ENCODE peak calls at places on chromosome 16, in eight cellular contexts. I is transverse colon, O is A549, X is ovary, V is sigmoid colon, U is upper lobe of left lung, Z is K562, Y is tibial nerve. T is an unnamed sample.

GRCh38 chr16:49019081-49019633 is 262.5 kb downstream of the CBLN1 start:
- DNase-seq in I (no peak), O (no peak), X (no peak), V (no peak), U (no peak), Z (no peak), Y (no peak), T (no peak)

GRCh38 chr16:72637306-72637705 is 410.6 kb downstream of the ZFHX3 start:
- DNase-seq in I (no peak), O (no peak), X (no peak), V (no peak), U (no peak), Z (no peak), Y (no peak), T (no peak)

GRCh38 chr16:29925173-29925804 is 737 bp downstream of the KCTD13 start:
- DNase-seq in I (no peak), O (no peak), X (no peak), V (no peak), U (no peak), Z (no peak), Y (no peak), T (no peak)

GRCh38 chr16:86534779-86535605 is 20.0 kb downstream of the MTHFSD start:
- DNase-seq in I (no peak), O (no peak), X (no peak), V (peak; percentile 63), U (no peak), Z (no peak), Y (no peak), T (no peak)

GRCh38 chr16:65229191-65229662 is 107.4 kb upstream of the CDH11 start:
- DNase-seq in I (no peak), O (no peak), X (no peak), V (no peak), U (no peak), Z (no peak), Y (no peak), T (no peak)

GRCh38 chr16:49855280-49855821 is 561 bp downstream of the ZNF423 start:
- DNase-seq in I (peak; percentile 93), O (peak; percentile 31), X (peak; percentile 92), V (peak; percentile 94), U (peak; percentile 95), Z (peak; percentile 64), Y (peak; percentile 70), T (peak; percentile 88)

GRCh38 chr16:25771812-25772568 is 80.2 kb downstream of the HS3ST4 start:
- DNase-seq in I (no peak), O (no peak), X (no peak), V (no peak), U (no peak), Z (peak; percentile 77), Y (no peak), T (no peak)

GRCh38 chr16:6689643-6690042 is 643.0 kb upstream of the RBFOX1 start:
- DNase-seq in I (no peak), O (no peak), X (no peak), V (no peak), U (no peak), Z (no peak), Y (no peak), T (no peak)

GRCh38 chr16:56610017-56610608 is 1.7 kb downstream of the MT2A start:
- DNase-seq in I (peak; percentile 52), O (peak; percentile 21), X (no peak), V (peak; percentile 83), U (no peak), Z (no peak), Y (no peak), T (peak; percentile 47)

GRCh38 chr16:2471653-2472487 is 773 bp downstream of the NTN3 start:
- DNase-seq in I (no peak), O (no peak), X (no peak), V (no peak), U (peak; percentile 73), Z (no peak), Y (no peak), T (no peak)

GRCh38 chr16:12584488-12585233 is 219.0 kb downstream of the CPPED1 start:
- DNase-seq in I (no peak), O (no peak), X (no peak), V (no peak), U (no peak), Z (no peak), Y (no peak), T (no peak)

GRCh38 chr16:81624718-81625543 is 154.2 kb upstream of the PLCG2 start:
- DNase-seq in I (no peak), O (no peak), X (no peak), V (no peak), U (peak; percentile 18), Z (peak; percentile 87), Y (no peak), T (no peak)
- H3K27ac ChIP-seq in I (peak overlapping the region; percentile 0), O (peak overlapping the region; percentile 81), X (no peak overlapping the region), V (peak overlapping the region; percentile 49), U (peak overlapping the region; percentile 41), Z (peak overlapping the region; percentile 88), Y (no peak overlapping the region), T (no peak overlapping the region)

GRCh38 chr16:53372942-53373871 is 61.1 kb upstream of the RBL2 start:
- DNase-seq in I (peak; percentile 76), O (peak; percentile 32), X (no peak), V (no peak), U (peak; percentile 97), Z (peak; percentile 28), Y (no peak), T (peak; percentile 85)

DNA sequence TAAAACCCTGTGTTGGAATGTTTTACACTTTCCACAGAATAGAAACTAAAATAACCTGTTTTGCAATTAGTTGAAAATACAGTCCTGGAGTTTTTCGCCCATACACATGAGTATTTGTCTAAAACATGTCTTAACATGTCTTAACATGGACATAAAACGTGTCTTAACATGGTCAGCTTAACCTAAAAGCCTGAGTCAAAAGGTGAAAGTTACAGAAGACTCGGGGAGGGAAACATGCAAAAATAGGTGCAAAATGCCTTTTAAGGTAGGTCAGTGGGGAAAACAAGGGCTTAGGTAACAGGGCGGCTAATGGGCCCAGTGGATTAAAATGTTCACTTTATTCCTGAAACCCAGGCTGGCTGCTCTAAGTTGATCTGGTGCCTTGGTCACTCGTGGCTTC is 56.1 kb upstream of the RBL2 start:
- DNase-seq in I (no peak), O (no peak), X (no peak), V (no peak), U (no peak), Z (no peak), Y (no peak), T (no peak)
- TF ChIP-seq EP300 in I (no peak), O (no peak), X (no peak), V (no peak), U (no peak), Z (no peak), Y (no peak), T (no peak)

DNA sequence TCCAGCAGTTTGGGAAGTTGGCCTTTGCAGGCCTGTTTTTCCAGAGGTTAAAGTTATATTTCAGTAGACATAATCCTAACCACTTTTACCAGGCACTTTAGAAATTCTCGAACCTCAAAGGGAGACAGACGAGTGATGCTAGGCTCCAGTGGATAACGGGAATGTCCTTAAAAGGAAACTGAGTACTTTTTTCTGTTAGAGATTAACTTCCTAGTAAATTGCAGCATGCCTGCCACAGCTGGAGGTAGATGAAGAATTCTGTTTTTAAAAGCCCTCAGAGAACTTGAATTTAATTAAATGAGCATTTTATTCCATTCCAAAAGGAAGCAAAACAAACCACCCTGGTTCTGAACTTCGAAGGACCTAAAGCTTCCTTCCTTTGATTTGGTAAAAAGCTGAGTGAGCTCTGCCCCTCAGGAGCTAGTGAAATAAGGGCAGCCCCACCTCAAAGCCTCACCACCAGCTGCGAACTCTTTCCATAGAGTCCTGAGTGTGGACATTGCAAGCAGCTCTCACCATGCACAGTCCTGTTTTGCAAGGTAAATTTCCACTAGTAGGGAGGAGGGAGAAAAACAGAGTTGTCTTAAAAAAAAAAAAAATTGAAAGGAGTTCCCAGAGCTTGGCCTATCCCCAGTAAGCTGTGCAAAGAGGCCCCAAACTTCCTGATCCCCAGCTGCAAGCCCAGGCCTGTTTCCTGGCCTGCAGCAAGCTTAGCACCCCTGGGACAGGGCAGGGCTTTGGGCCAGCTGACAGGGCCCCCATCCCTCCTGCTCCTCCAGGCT is 11.3 kb downstream of the CHD9NB start:
- DNase-seq in I (peak; percentile 33), O (no peak), X (peak; percentile 55), V (peak; percentile 87), U (peak; percentile 39), Z (no peak), Y (peak; percentile 52), T (peak; percentile 53)
- H3K27ac ChIP-seq in I (peak overlapping the region; percentile 60), O (peak overlapping the region; percentile 54), X (peak overlapping the region; percentile 6), V (peak overlapping the region; percentile 39), U (peak overlapping the region; percentile 60), Z (no peak overlapping the region), Y (no peak overlapping the region), T (peak overlapping the region; percentile 66)

DNA sequence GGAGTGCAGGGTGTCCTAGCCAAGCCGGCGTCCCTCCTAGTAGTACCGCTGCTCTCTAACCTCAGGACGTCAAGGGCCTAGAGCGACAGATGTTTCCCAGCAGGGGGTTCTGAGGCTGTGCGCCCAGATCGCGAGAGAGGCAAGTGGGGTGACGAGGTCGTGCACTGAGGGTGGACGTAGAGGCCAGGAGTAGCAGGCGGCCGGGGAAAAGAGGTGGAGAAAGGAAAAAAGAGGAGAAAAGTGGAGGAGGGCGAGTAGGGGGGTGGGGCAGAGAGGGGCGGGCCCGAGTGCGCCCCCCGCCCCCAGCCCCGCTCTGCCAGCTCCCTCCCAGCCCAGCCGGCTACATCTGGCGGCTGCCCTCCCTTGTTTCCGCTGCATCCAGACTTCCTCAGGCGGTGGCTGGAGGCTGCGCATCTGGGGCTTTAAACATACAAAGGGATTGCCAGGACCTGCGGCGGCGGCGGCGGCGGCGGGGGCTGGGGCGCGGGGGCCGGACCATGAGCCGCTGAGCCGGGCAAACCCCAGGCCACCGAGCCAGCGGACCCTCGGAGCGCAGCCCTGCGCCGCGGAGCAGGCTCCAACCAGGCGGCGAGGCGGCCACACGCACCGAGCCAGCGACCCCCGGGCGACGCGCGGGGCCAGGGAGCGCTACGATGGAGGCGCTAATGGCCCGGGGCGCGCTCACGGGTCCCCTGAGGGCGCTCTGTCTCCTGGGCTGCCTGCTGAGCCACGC is at the start of gene MMP2:
- DNase-seq in I (peak; percentile 45), O (no peak), X (peak; percentile 84), V (peak; percentile 93), U (peak; percentile 90), Z (no peak), Y (peak; percentile 75), T (peak; percentile 43)
- TF ChIP-seq EP300 in I (no peak), O (no peak), X (no peak), V (no peak), U (no peak), Z (no peak), Y (peak; percentile 81), T (no peak)

GRCh38 chr16:53156516-53156915 is 101.7 kb downstream of the CHD9 start:
- DNase-seq in I (no peak), O (no peak), X (no peak), V (no peak), U (no peak), Z (no peak), Y (no peak), T (no peak)

GRCh38 chr16:53154513-53154912 is 99.7 kb downstream of the CHD9 start:
- DNase-seq in I (no peak), O (no peak), X (no peak), V (no peak), U (no peak), Z (no peak), Y (no peak), T (no peak)

GRCh38 chr16:53159781-53160436 is 105.1 kb downstream of the CHD9 start:
- DNase-seq in I (no peak), O (peak; percentile 46), X (no peak), V (no peak), U (no peak), Z (peak; percentile 45), Y (no peak), T (no peak)
- H3K27ac ChIP-seq in I (no peak overlapping the region), O (no peak overlapping the region), X (peak overlapping the region; percentile 13), V (no peak overlapping the region), U (no peak overlapping the region), Z (no peak overlapping the region), Y (no peak overlapping the region), T (no peak overlapping the region)

T was measured in stomach.